ENCODE peak calls at places on chromosomes 3 and 15, in five cellular contexts. One of them, this sample, is unnamed.

GRCh38 chr15:71677766-71678165 is 132.6 kb upstream of the NR2E3 start:
- DNase-seq in neural progenitor cell: no peak
- DNase-seq in transverse colon: no peak
- DNase-seq in thyroid gland: no peak
- DNase-seq in HCT116: no peak
- DNase-seq in this sample: no peak

GRCh38 chr3:156628095-156628690 is 46.2 kb upstream of the TIPARP start:
- DNase-seq in neural progenitor cell: no peak
- DNase-seq in transverse colon: no peak
- DNase-seq in thyroid gland: no peak
- DNase-seq in HCT116: no peak
- DNase-seq in this sample: no peak

GRCh38 chr3:106249159-106249558 is 380.3 kb upstream of the CBLB start:
- DNase-seq in neural progenitor cell: no peak
- DNase-seq in transverse colon: no peak
- DNase-seq in thyroid gland: no peak
- DNase-seq in HCT116: no peak
- DNase-seq in this sample: no peak

GRCh38 chr3:98812851-98813374 is 49.8 kb downstream of the ST3GAL6 start:
- DNase-seq in neural progenitor cell: peak
- DNase-seq in transverse colon: no peak
- DNase-seq in thyroid gland: peak
- DNase-seq in HCT116: no peak
- DNase-seq in this sample: no peak

GRCh38 chr3:174821477-174821876 is 37.7 kb upstream of the NAALADL2 start:
- DNase-seq in neural progenitor cell: no peak
- DNase-seq in transverse colon: no peak
- DNase-seq in thyroid gland: no peak
- DNase-seq in HCT116: no peak
- DNase-seq in this sample: no peak

GRCh38 chr3:85808750-85809149 is 850.0 kb downstream of the CADM2 start:
- DNase-seq in neural progenitor cell: no peak
- DNase-seq in transverse colon: no peak
- DNase-seq in thyroid gland: no peak
- DNase-seq in HCT116: no peak
- DNase-seq in this sample: no peak

GRCh38 chr3:45748068-45748467 is 48.3 kb downstream of the SLC6A20 start:
- DNase-seq in neural progenitor cell: no peak
- DNase-seq in transverse colon: no peak
- DNase-seq in thyroid gland: no peak
- DNase-seq in HCT116: no peak
- DNase-seq in this sample: no peak

GRCh38 chr3:185561374-185561943 is 9.1 kb upstream of the LIPH start:
- DNase-seq in neural progenitor cell: no peak
- DNase-seq in transverse colon: peak
- DNase-seq in thyroid gland: peak
- DNase-seq in HCT116: no peak
- DNase-seq in this sample: no peak

GRCh38 chr15:82093774-82094211 is 48.0 kb upstream of the MEX3B start:
- DNase-seq in neural progenitor cell: no peak
- DNase-seq in transverse colon: no peak
- DNase-seq in thyroid gland: no peak
- DNase-seq in HCT116: no peak
- DNase-seq in this sample: peak

GRCh38 chr3:141030296-141030695 is 20.9 kb upstream of the SPSB4 start:
- DNase-seq in neural progenitor cell: no peak
- DNase-seq in transverse colon: no peak
- DNase-seq in thyroid gland: no peak
- DNase-seq in HCT116: no peak
- DNase-seq in this sample: no peak

GRCh38 chr15:71091601-71092000 is 23.7 kb upstream of the THSD4 start:
- DNase-seq in neural progenitor cell: no peak
- DNase-seq in transverse colon: no peak
- DNase-seq in thyroid gland: no peak
- DNase-seq in HCT116: no peak
- DNase-seq in this sample: no peak

GRCh38 chr15:41827290-41827879 is 507 bp upstream of the JMJD7 start:
- DNase-seq in neural progenitor cell: peak
- DNase-seq in transverse colon: peak
- DNase-seq in thyroid gland: peak
- DNase-seq in HCT116: no peak
- DNase-seq in this sample: no peak

GRCh38 chr15:62212746-62213145 is 47.7 kb upstream of the C2CD4B start:
- DNase-seq in neural progenitor cell: no peak
- DNase-seq in transverse colon: no peak
- DNase-seq in thyroid gland: no peak
- DNase-seq in HCT116: no peak
- DNase-seq in this sample: no peak

GRCh38 chr3:185253645-185254410 is at the start of gene EHHADH:
- DNase-seq in neural progenitor cell: peak
- DNase-seq in transverse colon: peak
- DNase-seq in thyroid gland: peak
- DNase-seq in HCT116: peak
- DNase-seq in this sample: no peak

GRCh38 chr3:151085889-151086483 is 522 bp downstream of the MED12L start:
- DNase-seq in neural progenitor cell: peak
- DNase-seq in transverse colon: peak
- DNase-seq in thyroid gland: peak
- DNase-seq in HCT116: no peak
- DNase-seq in this sample: no peak

GRCh38 chr15:101689901-101690300 is 34.4 kb downstream of the TARS3 start:
- DNase-seq in neural progenitor cell: no peak
- DNase-seq in transverse colon: no peak
- DNase-seq in thyroid gland: no peak
- DNase-seq in HCT116: no peak
- DNase-seq in this sample: no peak

GRCh38 chr3:138803006-138803653 is 31.6 kb downstream of the PIK3CB start:
- DNase-seq in neural progenitor cell: no peak
- DNase-seq in transverse colon: no peak
- DNase-seq in thyroid gland: no peak
- DNase-seq in HCT116: no peak
- DNase-seq in this sample: no peak

GRCh38 chr15:38941399-38941953 is 376.9 kb upstream of the RASGRP1 start:
- DNase-seq in neural progenitor cell: peak
- DNase-seq in transverse colon: no peak
- DNase-seq in thyroid gland: no peak
- DNase-seq in HCT116: no peak
- DNase-seq in this sample: peak

GRCh38 chr3:157201648-157202278 is 41.8 kb upstream of the CCNL1 start:
- DNase-seq in neural progenitor cell: peak
- DNase-seq in transverse colon: no peak
- DNase-seq in thyroid gland: no peak
- DNase-seq in HCT116: peak
- DNase-seq in this sample: no peak

GRCh38 chr3:58693929-58694850 is 27.6 kb upstream of the FAM3D start:
- DNase-seq in neural progenitor cell: no peak
- DNase-seq in transverse colon: no peak
- DNase-seq in thyroid gland: peak
- DNase-seq in HCT116: no peak
- DNase-seq in this sample: no peak

GRCh38 chr3:14867936-14868570 is 49.3 kb downstream of the FGD5 start:
- DNase-seq in neural progenitor cell: no peak
- DNase-seq in transverse colon: no peak
- DNase-seq in thyroid gland: no peak
- DNase-seq in HCT116: no peak
- DNase-seq in this sample: no peak

GRCh38 chr3:64229903-64230302 is 4.6 kb upstream of the PRICKLE2 start:
- DNase-seq in neural progenitor cell: no peak
- DNase-seq in transverse colon: no peak
- DNase-seq in thyroid gland: no peak
- DNase-seq in HCT116: no peak
- DNase-seq in this sample: no peak

GRCh38 chr15:84749111-84749991 is 959 bp downstream of the ZNF592 start:
- DNase-seq in neural progenitor cell: peak
- DNase-seq in transverse colon: peak
- DNase-seq in thyroid gland: peak
- DNase-seq in HCT116: no peak
- DNase-seq in this sample: no peak

GRCh38 chr15:68434021-68434420 is 2.1 kb upstream of the ITGA11 start:
- DNase-seq in neural progenitor cell: no peak
- DNase-seq in transverse colon: no peak
- DNase-seq in thyroid gland: no peak
- DNase-seq in HCT116: no peak
- DNase-seq in this sample: no peak

GRCh38 chr15:83904107-83904720 is 250.3 kb downstream of the ADAMTSL3 start:
- DNase-seq in neural progenitor cell: no peak
- DNase-seq in transverse colon: peak
- DNase-seq in thyroid gland: no peak
- DNase-seq in HCT116: no peak
- DNase-seq in this sample: no peak

GRCh38 chr3:107999215-107999775 is 91.5 kb downstream of the CD47 start:
- DNase-seq in neural progenitor cell: peak
- DNase-seq in transverse colon: no peak
- DNase-seq in thyroid gland: no peak
- DNase-seq in HCT116: no peak
- DNase-seq in this sample: no peak

GRCh38 chr3:139491027-139491700 is 14.8 kb upstream of the RBP2 start:
- DNase-seq in neural progenitor cell: no peak
- DNase-seq in transverse colon: no peak
- DNase-seq in thyroid gland: peak
- DNase-seq in HCT116: no peak
- DNase-seq in this sample: peak

GRCh38 chr3:162487138-162487537 is 990.5 kb downstream of the OTOL1 start:
- DNase-seq in neural progenitor cell: no peak
- DNase-seq in transverse colon: no peak
- DNase-seq in thyroid gland: no peak
- DNase-seq in HCT116: no peak
- DNase-seq in this sample: no peak

GRCh38 chr3:171428892-171429291 is 31.3 kb downstream of the TNIK start:
- DNase-seq in neural progenitor cell: no peak
- DNase-seq in transverse colon: no peak
- DNase-seq in thyroid gland: no peak
- DNase-seq in HCT116: no peak
- DNase-seq in this sample: no peak
- H3K27ac ChIP-seq in neural progenitor cell: peak
- H3K27ac ChIP-seq in transverse colon: no peak
- H3K27ac ChIP-seq in thyroid gland: no peak
- H3K27ac ChIP-seq in HCT116: no peak
- H3K27ac ChIP-seq in this sample: no peak

DNA sequence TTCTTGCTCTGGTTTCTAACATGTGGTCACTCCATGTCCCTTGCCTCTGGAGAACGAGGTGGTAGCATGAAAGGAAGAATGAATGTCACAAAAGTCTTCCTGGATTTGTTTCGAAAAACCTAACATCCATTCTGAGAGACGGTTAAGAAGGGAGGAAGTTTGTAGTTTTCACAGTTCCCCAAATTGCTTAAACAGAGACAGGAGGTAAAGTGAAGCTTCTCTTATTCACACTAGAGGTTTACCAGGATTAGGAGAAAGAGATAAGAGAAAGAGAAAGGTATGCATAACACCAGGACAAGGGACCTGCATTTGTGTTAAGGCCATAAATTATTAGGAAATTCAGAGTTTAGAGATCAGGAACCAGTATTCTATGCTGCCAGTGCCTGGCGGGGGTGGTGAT is 228.1 kb downstream of the CPNE4 start:
- DNase-seq in neural progenitor cell: no peak
- DNase-seq in transverse colon: no peak
- DNase-seq in thyroid gland: no peak
- DNase-seq in HCT116: no peak
- DNase-seq in this sample: no peak
- H3K27ac ChIP-seq in neural progenitor cell: no peak
- H3K27ac ChIP-seq in transverse colon: no peak
- H3K27ac ChIP-seq in thyroid gland: no peak
- H3K27ac ChIP-seq in HCT116: no peak
- H3K27ac ChIP-seq in this sample: no peak

GRCh38 chr3:129107793-129108192 is 13.8 kb downstream of the RAB43 start:
- DNase-seq in neural progenitor cell: no peak
- DNase-seq in transverse colon: no peak
- DNase-seq in thyroid gland: no peak
- DNase-seq in HCT116: no peak
- DNase-seq in this sample: no peak
- H3K27ac ChIP-seq in neural progenitor cell: no peak
- H3K27ac ChIP-seq in transverse colon: no peak
- H3K27ac ChIP-seq in thyroid gland: no peak
- H3K27ac ChIP-seq in HCT116: no peak
- H3K27ac ChIP-seq in this sample: no peak

GRCh38 chr3:12719984-12720656 is 38.9 kb downstream of the TMEM40 start:
- DNase-seq in neural progenitor cell: peak
- DNase-seq in transverse colon: peak
- DNase-seq in thyroid gland: peak
- DNase-seq in HCT116: peak
- DNase-seq in this sample: no peak

GRCh38 chr3:12719541-12719940 is 39.5 kb downstream of the TMEM40 start:
- DNase-seq in neural progenitor cell: no peak
- DNase-seq in transverse colon: no peak
- DNase-seq in thyroid gland: no peak
- DNase-seq in HCT116: no peak
- DNase-seq in this sample: no peak

GRCh38 chr3:12725436-12725835 is 33.6 kb downstream of the TMEM40 start:
- DNase-seq in neural progenitor cell: no peak
- DNase-seq in transverse colon: no peak
- DNase-seq in thyroid gland: no peak
- DNase-seq in HCT116: no peak
- DNase-seq in this sample: no peak

GRCh38 chr3:12724794-12725193 is 34.3 kb downstream of the TMEM40 start:
- DNase-seq in neural progenitor cell: no peak
- DNase-seq in transverse colon: no peak
- DNase-seq in thyroid gland: no peak
- DNase-seq in HCT116: no peak
- DNase-seq in this sample: no peak

GRCh38 chr3:12722205-12722604 is 36.9 kb downstream of the TMEM40 start:
- DNase-seq in neural progenitor cell: no peak
- DNase-seq in transverse colon: no peak
- DNase-seq in thyroid gland: no peak
- DNase-seq in HCT116: no peak
- DNase-seq in this sample: no peak
- H3K27ac ChIP-seq in neural progenitor cell: no peak
- H3K27ac ChIP-seq in transverse colon: no peak
- H3K27ac ChIP-seq in thyroid gland: no peak
- H3K27ac ChIP-seq in HCT116: no peak
- H3K27ac ChIP-seq in this sample: no peak

DNA sequence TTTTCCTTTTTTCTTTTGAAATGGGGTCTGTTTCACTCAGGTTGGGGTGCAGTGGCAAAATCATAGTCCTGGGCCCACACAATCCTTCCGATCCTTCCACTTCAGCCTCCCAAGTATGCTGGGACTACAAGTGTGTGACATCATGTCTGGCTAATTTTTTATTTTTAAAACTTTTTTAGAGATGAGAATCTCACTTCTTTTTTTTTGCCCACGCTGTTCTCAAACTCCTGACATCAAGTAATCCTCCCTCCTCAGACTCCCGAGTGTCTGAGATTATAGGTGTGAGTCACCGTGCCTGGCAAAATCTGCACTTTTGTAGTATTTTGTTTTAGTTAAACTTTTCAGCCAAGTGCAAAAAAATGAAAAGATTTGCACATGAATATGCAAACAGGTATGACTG is 171.0 kb downstream of the FNDC3B start:
- DNase-seq in neural progenitor cell: no peak
- DNase-seq in transverse colon: no peak
- DNase-seq in thyroid gland: no peak
- DNase-seq in HCT116: no peak
- DNase-seq in this sample: no peak
- H3K27ac ChIP-seq in neural progenitor cell: no peak
- H3K27ac ChIP-seq in transverse colon: peak
- H3K27ac ChIP-seq in thyroid gland: peak
- H3K27ac ChIP-seq in HCT116: no peak
- H3K27ac ChIP-seq in this sample: no peak

GRCh38 chr3:57120803-57121174 is 44.4 kb downstream of the IL17RD start:
- DNase-seq in neural progenitor cell: no peak
- DNase-seq in transverse colon: no peak
- DNase-seq in thyroid gland: no peak
- DNase-seq in HCT116: no peak
- DNase-seq in this sample: no peak
- H3K27ac ChIP-seq in neural progenitor cell: no peak
- H3K27ac ChIP-seq in transverse colon: peak
- H3K27ac ChIP-seq in thyroid gland: no peak
- H3K27ac ChIP-seq in HCT116: no peak
- H3K27ac ChIP-seq in this sample: no peak